ENCODE peak calls at places on chromosomes 12 and 14, in four cellular contexts. B, J, X and Z are unnamed samples.

GRCh38 chr12:130254476-130255276 is 83.0 kb upstream of the PIWIL1 start:
- DNase-seq in B (no peak), X (no peak), J (no peak), Z (no peak)

GRCh38 chr14:76564471-76565119 is 188.7 kb downstream of the ESRRB start:
- DNase-seq in B (no peak), J (no peak), X (no peak), Z (no peak)

GRCh38 chr12:113260636-113261300 is 39.5 kb downstream of the TPCN1 start:
- DNase-seq in X (no peak), J (no peak), B (no peak), Z (no peak)

GRCh38 chr12:132318135-132318534 is 11.3 kb downstream of the GALNT9 start:
- DNase-seq in X (no peak), B (no peak), J (no peak), Z (no peak)

GRCh38 chr14:38224328-38224727 is 16.6 kb downstream of the SSTR1 start:
- DNase-seq in J (no peak), B (no peak), X (no peak), Z (no peak)

GRCh38 chr14:92988786-92989755 is 66.1 kb downstream of the CHGA start:
- DNase-seq in J (no peak), B (no peak), X (no peak), Z (no peak)

GRCh38 chr14:71855399-71856036 is 76.7 kb upstream of the RGS6 start:
- DNase-seq in J (peak; percentile 50), B (peak; percentile 75), X (peak; percentile 74), Z (peak; percentile 65)

GRCh38 chr12:74043343-74043742 is 494.3 kb upstream of the ATXN7L3B start:
- DNase-seq in B (no peak), X (no peak), J (no peak), Z (no peak)

GRCh38 chr12:101935769-101936741 is 58.7 kb downstream of the DRAM1 start:
- DNase-seq in J (no peak), B (no peak), X (peak; percentile 70), Z (peak; percentile 55)

GRCh38 chr12:4819654-4820053 is 90.1 kb upstream of the KCNA1 start:
- DNase-seq in X (peak; percentile 23), J (no peak), B (no peak), Z (peak; percentile 44)

GRCh38 chr14:74569826-74570591 is 42.0 kb downstream of the LTBP2 start:
- DNase-seq in J (no peak), B (no peak), X (no peak), Z (no peak)

DNA sequence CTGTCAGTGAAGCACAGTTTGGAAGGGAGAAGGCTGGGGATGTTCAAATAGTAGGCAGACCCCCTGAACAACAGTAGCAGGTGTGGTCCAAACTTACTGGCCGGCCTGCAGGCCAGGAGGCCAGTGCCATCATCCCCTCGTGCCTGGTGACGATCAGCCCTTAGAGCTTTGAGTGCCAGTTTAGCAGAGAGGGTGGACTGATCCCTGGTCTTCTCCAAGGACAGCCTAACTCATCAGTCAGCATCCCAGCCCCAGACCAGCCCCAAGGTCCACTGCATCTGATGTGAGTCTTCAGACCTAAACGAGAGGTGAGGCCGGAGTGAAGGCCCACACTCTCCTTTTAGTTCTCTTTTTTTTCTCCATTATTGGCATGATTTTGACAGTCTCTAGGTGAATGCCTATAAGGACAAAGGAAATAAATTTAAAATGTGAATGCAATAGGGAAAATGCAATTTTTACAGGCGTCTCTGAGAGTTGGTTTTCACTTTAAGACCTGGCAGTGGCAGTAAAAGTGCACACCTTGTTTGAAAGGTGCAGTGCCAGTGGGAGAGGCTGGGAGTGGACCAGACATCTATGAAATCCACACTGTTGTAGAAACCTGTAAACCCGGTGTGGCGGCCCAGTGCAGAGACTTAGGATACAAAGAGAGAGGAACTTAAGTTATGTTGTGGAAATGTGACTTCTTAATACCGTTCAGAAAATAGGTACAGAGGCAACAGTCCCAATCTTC is 311.2 kb downstream of the CACNA1C start:
- DNase-seq in J (no peak), X (no peak), B (no peak), Z (no peak)
- TF ChIP-seq CTCF in J (no peak), X (no peak), B (no peak), Z (no peak)

DNA sequence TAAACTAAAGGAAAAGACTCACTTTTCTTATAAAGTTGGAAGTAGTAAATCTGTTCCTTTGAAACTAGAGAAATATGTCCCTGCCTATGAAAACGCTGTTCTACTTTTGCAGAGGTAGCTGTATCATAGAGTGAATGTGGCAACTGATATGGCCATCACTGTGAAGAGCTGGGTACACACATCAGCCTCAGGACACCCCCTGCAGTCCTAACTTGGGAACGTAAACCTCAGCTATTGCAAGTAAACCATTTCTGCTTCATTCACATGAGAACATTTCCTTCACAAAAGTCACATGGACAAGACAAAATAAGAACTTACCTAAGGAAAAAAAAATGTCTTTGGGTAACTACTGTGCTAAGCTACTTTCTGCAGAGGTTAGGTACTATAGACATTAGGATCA is 233.3 kb upstream of the PPFIA2 start:
- DNase-seq in B (no peak), X (peak; percentile 30), J (no peak), Z (no peak)
- TF ChIP-seq CTCF in B (no peak), X (peak; percentile 69), J (no peak), Z (no peak)

DNA sequence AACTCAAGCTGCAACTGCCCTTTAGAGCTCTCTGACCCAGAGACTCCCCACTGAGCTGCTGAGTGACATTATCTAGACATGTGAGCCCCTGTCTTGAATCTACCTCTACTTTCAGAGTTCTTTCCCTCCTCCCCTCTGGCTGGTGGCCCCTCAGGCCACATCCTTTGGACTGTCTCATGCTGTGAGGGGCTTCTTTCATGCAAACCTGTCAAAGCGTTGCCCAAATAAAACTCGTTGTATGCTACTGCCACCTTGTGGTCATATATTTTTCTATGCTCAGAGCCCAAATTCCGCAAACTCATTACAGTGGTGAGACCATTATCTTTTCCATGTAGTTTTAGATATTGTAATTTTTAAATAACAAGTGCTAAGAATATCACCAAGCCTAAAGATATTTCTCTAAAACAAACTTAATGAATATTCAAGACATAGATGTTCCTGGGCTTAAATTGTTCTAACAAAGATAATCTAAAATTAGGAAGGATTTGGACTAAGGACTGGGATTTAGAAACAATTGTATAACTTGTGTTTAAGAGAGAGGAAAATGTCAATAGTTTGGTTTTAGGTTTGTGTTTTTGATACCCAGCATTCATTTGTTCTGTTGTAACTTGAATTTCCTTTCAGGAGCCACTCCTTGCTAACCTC is 338.0 kb downstream of the AACS start:
- DNase-seq in X (no peak), J (no peak), B (no peak), Z (peak; percentile 31)
- TF ChIP-seq CTCF in X (no peak), J (peak; percentile 56), B (no peak), Z (peak; percentile 46)

GRCh38 chr12:91367234-91367849 is 184.7 kb upstream of the DCN start:
- DNase-seq in J (no peak), B (no peak), X (no peak), Z (peak; percentile 9)
- TF ChIP-seq CTCF in J (peak; percentile 65), B (no peak), X (peak; percentile 17), Z (peak; percentile 28)

GRCh38 chr12:6866920-6867406 is 368 bp upstream of the TPI1 start:
- DNase-seq in X (no peak), B (no peak), J (peak; percentile 47), Z (no peak)
- TF ChIP-seq CTCF in X (no peak), B (no peak), J (no peak), Z (no peak)

DNA sequence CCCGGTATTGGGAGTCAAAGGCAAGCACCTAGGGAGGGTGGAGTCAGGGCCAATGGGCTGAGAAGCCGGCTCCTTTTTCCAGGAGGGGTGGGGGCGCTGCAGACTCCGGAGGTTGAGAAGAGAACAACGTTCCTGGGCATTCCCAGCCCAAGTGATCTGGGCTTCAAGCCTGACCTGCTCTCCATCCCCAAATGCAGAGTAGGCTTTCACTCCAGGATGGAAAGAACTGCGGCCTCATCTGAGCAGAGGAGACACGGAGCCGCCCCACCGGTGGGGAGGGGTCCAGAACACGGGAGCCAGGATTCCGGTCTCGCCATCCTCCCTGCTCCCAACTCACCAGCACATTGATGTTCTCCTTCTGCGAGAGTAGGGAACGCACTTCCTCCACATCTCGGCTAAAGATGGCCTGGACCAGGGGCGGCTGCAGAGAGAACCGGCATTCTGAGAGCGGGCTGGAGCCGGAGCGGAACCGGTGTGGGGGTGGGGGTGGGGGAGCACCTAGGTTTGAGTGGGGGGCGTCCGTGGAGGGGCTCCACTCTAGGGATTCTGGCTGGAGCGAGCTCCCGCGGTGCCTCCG is 605 bp downstream of the ANKRD52 start:
- DNase-seq in J (peak; percentile 47), B (no peak), X (no peak), Z (no peak)
- TF ChIP-seq CTCF in J (no peak), B (no peak), X (no peak), Z (no peak)